ENCODE peak calls at places on chromosomes 13 and 19, in eight cellular contexts. O is GM04503; W is stimulated activated CD4-positive, alpha-beta T cell treated with anti-CD3 and anti-CD28 coated beads, Interleukin-12 subunit alpha, Interleukin-12 subunit beta, amount 100 ng/mL, for 24 hours; N is CD8-positive, alpha-beta memory T cell; Z is activated T-helper 2 cell treated with anti-CD3 and anti-CD28 coated beads, Interferon-gamma antibody, Interleukin-2, Interleukin-4, amounts not matched to agents 10 μg/mL and 5 μg/mL and 100 μg/mL, durations not matched to agents 14 hours and 24 hours and 36 hours; C is naive thymus-derived CD8-positive, alpha-beta T cell; Q is activated T-cell treated with anti-CD3 and anti-CD28 coated beads, Interleukin-2, amount 50 U/mL, for 24 hours; T is GM23338. G is an unnamed sample.

GRCh38 chr13:113211774-113212173 is 2.4 kb downstream of the CUL4A start:
- DNase-seq in O (no peak), W (no peak), N (no peak), Z (no peak), C (peak; percentile 5), Q (no peak), T (peak; percentile 78), G (peak; percentile 53)

GRCh38 chr19:45296365-45296764 is 26.3 kb downstream of the CKM start:
- DNase-seq in O (no peak), W (no peak), N (no peak), Z (no peak), C (no peak), Q (no peak), T (no peak), G (peak; percentile 31)

GRCh38 chr13:103573446-103573845 is 507.2 kb upstream of the SLC10A2 start:
- DNase-seq in O (no peak), W (no peak), N (no peak), Z (no peak), C (no peak), Q (no peak), T (peak; percentile 38), G (no peak)

GRCh38 chr19:51815038-51815437 is 20.1 kb downstream of the FPR3 start:
- DNase-seq in O (no peak), W (no peak), N (no peak), Z (no peak), C (no peak), Q (no peak), T (no peak), G (no peak)

GRCh38 chr19:13051581-13052165 is 51.0 kb downstream of the LYL1 start:
- DNase-seq in O (no peak), W (peak; percentile 24), N (no peak), Z (no peak), C (no peak), Q (peak; percentile 48), T (peak; percentile 95), G (peak; percentile 89)

GRCh38 chr13:106159295-106160195 is 375.9 kb downstream of the EFNB2 start:
- DNase-seq in O (no peak), W (no peak), N (no peak), Z (no peak), C (no peak), Q (no peak), T (peak; percentile 10), G (no peak)

GRCh38 chr19:9306443-9306842 is 3.2 kb downstream of the ZNF699 start:
- DNase-seq in O (peak; percentile 92), W (no peak), N (no peak), Z (no peak), C (no peak), Q (no peak), T (no peak), G (no peak)

GRCh38 chr19:36417752-36418286 is 625 bp downstream of the ZFP82 start:
- DNase-seq in O (no peak), W (no peak), N (no peak), Z (peak; percentile 9), C (no peak), Q (no peak), T (peak; percentile 45), G (peak; percentile 41)

GRCh38 chr19:45863840-45864628 is at the start of gene FOXA3:
- DNase-seq in O (no peak), W (peak; percentile 43), N (peak; percentile 47), Z (peak; percentile 51), C (no peak), Q (peak; percentile 76), T (peak; percentile 84), G (peak; percentile 78)

GRCh38 chr13:112064222-112064621 is 2.7 kb upstream of the SOX1 start:
- DNase-seq in O (no peak), W (no peak), N (no peak), Z (no peak), C (no peak), Q (no peak), T (no peak), G (no peak)

GRCh38 chr13:111327701-111328100 is 7.3 kb downstream of the TEX29 start:
- DNase-seq in O (no peak), W (no peak), N (no peak), Z (no peak), C (no peak), Q (no peak), T (no peak), G (no peak)

GRCh38 chr13:113853518-113854237 is 10.2 kb downstream of the GAS6 start:
- DNase-seq in O (no peak), W (no peak), N (no peak), Z (no peak), C (no peak), Q (peak; percentile 28), T (no peak), G (no peak)

GRCh38 chr19:41915248-41916032 is 12.8 kb downstream of the ERFL start:
- DNase-seq in O (no peak), W (no peak), N (no peak), Z (no peak), C (no peak), Q (peak; percentile 45), T (no peak), G (no peak)

GRCh38 chr19:3073159-3073563 is 10.9 kb upstream of the TLE5 start:
- DNase-seq in O (peak; percentile 27), W (no peak), N (no peak), Z (no peak), C (no peak), Q (no peak), T (peak; percentile 53), G (peak; percentile 97)

GRCh38 chr19:18346091-18346490 is 5.7 kb downstream of the PGPEP1 start:
- DNase-seq in O (no peak), W (no peak), N (no peak), Z (no peak), C (no peak), Q (no peak), T (peak; percentile 84), G (no peak)

GRCh38 chr13:40637644-40638043 is 28.8 kb downstream of the FOXO1 start:
- DNase-seq in O (no peak), W (no peak), N (no peak), Z (no peak), C (no peak), Q (no peak), T (no peak), G (no peak)

GRCh38 chr13:48155850-48156249 is 60.9 kb upstream of the MED4 start:
- DNase-seq in O (peak; percentile 9), W (no peak), N (peak; percentile 76), Z (no peak), C (peak; percentile 56), Q (no peak), T (no peak), G (no peak)

GRCh38 chr19:1113278-1113985 is 9.6 kb downstream of the GPX4 start:
- DNase-seq in O (no peak), W (peak; percentile 88), N (peak; percentile 78), Z (peak; percentile 75), C (peak; percentile 80), Q (peak; percentile 88), T (peak; percentile 94), G (peak; percentile 95)

GRCh38 chr19:14383556-14383897 is 2.3 kb downstream of the ADGRE5 start:
- DNase-seq in O (no peak), W (no peak), N (no peak), Z (no peak), C (no peak), Q (no peak), T (no peak), G (no peak)

GRCh38 chr13:108214511-108215383 is 589 bp downstream of the LIG4 start:
- DNase-seq in O (no peak), W (no peak), N (no peak), Z (no peak), C (no peak), Q (no peak), T (peak; percentile 60), G (peak; percentile 55)

GRCh38 chr13:105679832-105680231 is 855.6 kb downstream of the EFNB2 start:
- DNase-seq in O (no peak), W (no peak), N (no peak), Z (no peak), C (no peak), Q (no peak), T (no peak), G (no peak)

GRCh38 chr13:76991432-76991795 is 467 bp upstream of the CLN5 start:
- DNase-seq in O (no peak), W (peak; percentile 59), N (peak; percentile 92), Z (peak; percentile 56), C (peak; percentile 77), Q (peak; percentile 79), T (no peak), G (no peak)

GRCh38 chr19:19595171-19595701 is 23.3 kb downstream of the PBX4 start:
- DNase-seq in O (no peak), W (no peak), N (no peak), Z (no peak), C (no peak), Q (no peak), T (no peak), G (no peak)

GRCh38 chr13:90564566-90564965 is 782.9 kb upstream of the MIR17HG start:
- DNase-seq in O (no peak), W (no peak), N (no peak), Z (no peak), C (no peak), Q (no peak), T (no peak), G (no peak)

GRCh38 chr13:42068886-42069285 is 20.4 kb downstream of the DGKH start:
- DNase-seq in O (no peak), W (no peak), N (no peak), Z (no peak), C (no peak), Q (no peak), T (no peak), G (no peak)

GRCh38 chr13:84366484-84366883 is 484.2 kb upstream of the SLITRK1 start:
- DNase-seq in O (no peak), W (no peak), N (no peak), Z (no peak), C (no peak), Q (no peak), T (peak; percentile 0), G (no peak)

GRCh38 chr19:5706876-5707573 is 12.9 kb downstream of the LONP1 start:
- DNase-seq in O (no peak), W (no peak), N (no peak), Z (no peak), C (no peak), Q (no peak), T (no peak), G (no peak)

GRCh38 chr13:111937763-111938375 is 129.1 kb upstream of the SOX1 start:
- DNase-seq in O (no peak), W (no peak), N (no peak), Z (no peak), C (no peak), Q (no peak), T (no peak), G (no peak)

GRCh38 chr19:46717716-46718143 is 816 bp upstream of the PRKD2 start:
- DNase-seq in O (no peak), W (no peak), N (no peak), Z (no peak), C (no peak), Q (peak; percentile 60), T (no peak), G (peak; percentile 55)

G was measured in NCI-H82.